ENCODE peak calls at places on chromosomes 13 and 19, in five cellular contexts. One of them, this sample, is unnamed.

GRCh38 chr19:4366666-4367335 is 23.4 kb downstream of the MPND start:
- DNase-seq in HepG2: no peak
- DNase-seq in A549: no peak
- DNase-seq in H1: no peak
- DNase-seq in GM12878: no peak
- DNase-seq in this sample: no peak

GRCh38 chr19:10724573-10725071 is 6.7 kb downstream of the DNM2 start:
- DNase-seq in GM12878: no peak
- DNase-seq in H1: no peak
- DNase-seq in A549: no peak
- DNase-seq in HepG2: no peak
- DNase-seq in this sample: no peak

GRCh38 chr13:27839809-27840467 is 47.7 kb downstream of the GSX1 start:
- DNase-seq in H1: no peak
- DNase-seq in A549: peak; percentile 12
- DNase-seq in GM12878: no peak
- DNase-seq in HepG2: no peak
- DNase-seq in this sample: no peak

GRCh38 chr19:23071087-23071511 is 45.7 kb upstream of the ZNF730 start:
- DNase-seq in HepG2: no peak
- DNase-seq in GM12878: no peak
- DNase-seq in A549: no peak
- DNase-seq in H1: no peak
- DNase-seq in this sample: peak; percentile 9

GRCh38 chr13:75798353-75799245 is 162.5 kb downstream of the LMO7 start:
- DNase-seq in H1: no peak
- DNase-seq in GM12878: no peak
- DNase-seq in HepG2: no peak
- DNase-seq in A549: no peak
- DNase-seq in this sample: no peak

GRCh38 chr13:45007823-45008222 is 18.5 kb downstream of the GPALPP1 start:
- DNase-seq in H1: no peak
- DNase-seq in HepG2: no peak
- DNase-seq in GM12878: no peak
- DNase-seq in A549: no peak
- DNase-seq in this sample: no peak

GRCh38 chr13:95784891-95785290 is 108.0 kb downstream of the DNAJC3 start:
- DNase-seq in HepG2: no peak
- DNase-seq in GM12878: no peak
- DNase-seq in A549: no peak
- DNase-seq in H1: no peak
- DNase-seq in this sample: no peak

GRCh38 chr13:35347679-35348205 is 128.7 kb downstream of the MAB21L1 start:
- DNase-seq in H1: no peak
- DNase-seq in HepG2: no peak
- DNase-seq in A549: no peak
- DNase-seq in GM12878: no peak
- DNase-seq in this sample: no peak

GRCh38 chr13:97544041-97544765 is 110.2 kb downstream of the RAP2A start:
- DNase-seq in H1: no peak
- DNase-seq in HepG2: no peak
- DNase-seq in GM12878: no peak
- DNase-seq in A549: no peak
- DNase-seq in this sample: no peak

GRCh38 chr13:84590663-84591062 is 708.4 kb upstream of the SLITRK1 start:
- DNase-seq in A549: no peak
- DNase-seq in GM12878: no peak
- DNase-seq in HepG2: no peak
- DNase-seq in H1: no peak
- DNase-seq in this sample: no peak

GRCh38 chr13:19781526-19781925 is 1.2 kb downstream of the PSPC1 start:
- DNase-seq in GM12878: no peak
- DNase-seq in H1: no peak
- DNase-seq in A549: no peak
- DNase-seq in HepG2: no peak
- DNase-seq in this sample: no peak

DNA sequence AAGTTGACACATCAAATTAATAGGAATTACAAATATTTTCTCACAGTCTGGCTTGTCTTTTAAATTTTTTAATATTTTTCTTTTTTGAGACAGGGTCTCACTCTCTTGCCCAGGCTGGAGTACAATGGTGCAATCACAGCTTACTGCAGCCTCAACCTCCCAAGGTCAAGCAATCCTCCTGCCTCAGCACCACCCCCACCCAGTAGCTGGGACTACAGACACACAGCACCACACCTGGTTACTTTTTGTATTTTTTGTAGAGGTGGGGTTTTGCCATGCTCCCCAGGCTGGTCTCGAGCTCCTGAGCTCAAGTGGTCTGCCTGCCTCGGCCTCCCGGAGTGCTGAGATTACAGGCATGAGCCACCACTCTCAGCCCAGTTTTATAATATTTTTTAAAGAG is 72.0 kb downstream of the SPATA13 start:
- DNase-seq in H1: no peak
- DNase-seq in HepG2: no peak
- DNase-seq in GM12878: no peak
- DNase-seq in A549: no peak
- DNase-seq in this sample: no peak
- TF ChIP-seq KDM1A in H1: no peak
- TF ChIP-seq KDM1A in HepG2: no peak
- TF ChIP-seq KDM1A in GM12878: no peak
- TF ChIP-seq KDM1A in A549: no peak
- TF ChIP-seq KDM1A in this sample: no peak

GRCh38 chr13:50729177-50729576 is 114.3 kb downstream of the DLEU7 start:
- DNase-seq in HepG2: no peak
- DNase-seq in A549: no peak
- DNase-seq in H1: no peak
- DNase-seq in GM12878: no peak
- DNase-seq in this sample: no peak

GRCh38 chr13:50733392-50733791 is 110.1 kb downstream of the DLEU7 start:
- DNase-seq in H1: no peak
- DNase-seq in GM12878: no peak
- DNase-seq in HepG2: no peak
- DNase-seq in A549: no peak
- DNase-seq in this sample: no peak

GRCh38 chr13:50732712-50733111 is 110.8 kb downstream of the DLEU7 start:
- DNase-seq in A549: no peak
- DNase-seq in HepG2: no peak
- DNase-seq in GM12878: no peak
- DNase-seq in H1: no peak
- DNase-seq in this sample: no peak

GRCh38 chr13:50730496-50731171 is 112.9 kb downstream of the DLEU7 start:
- DNase-seq in HepG2: no peak
- DNase-seq in H1: no peak
- DNase-seq in GM12878: no peak
- DNase-seq in A549: no peak
- DNase-seq in this sample: no peak

GRCh38 chr13:50731400-50731799 is 112.1 kb downstream of the DLEU7 start:
- DNase-seq in GM12878: peak; percentile 8
- DNase-seq in H1: no peak
- DNase-seq in A549: no peak
- DNase-seq in HepG2: no peak
- DNase-seq in this sample: no peak
- TF ChIP-seq KDM1A in GM12878: no peak
- TF ChIP-seq KDM1A in H1: no peak
- TF ChIP-seq KDM1A in A549: no peak
- TF ChIP-seq KDM1A in HepG2: no peak
- TF ChIP-seq KDM1A in this sample: no peak

GRCh38 chr13:60351816-60352215 is 45.2 kb upstream of the TDRD3 start:
- DNase-seq in HepG2: no peak
- DNase-seq in H1: no peak
- DNase-seq in GM12878: no peak
- DNase-seq in A549: no peak
- DNase-seq in this sample: no peak
- TF ChIP-seq KDM1A in HepG2: no peak
- TF ChIP-seq KDM1A in H1: no peak
- TF ChIP-seq KDM1A in GM12878: no peak
- TF ChIP-seq KDM1A in A549: no peak
- TF ChIP-seq KDM1A in this sample: no peak

DNA sequence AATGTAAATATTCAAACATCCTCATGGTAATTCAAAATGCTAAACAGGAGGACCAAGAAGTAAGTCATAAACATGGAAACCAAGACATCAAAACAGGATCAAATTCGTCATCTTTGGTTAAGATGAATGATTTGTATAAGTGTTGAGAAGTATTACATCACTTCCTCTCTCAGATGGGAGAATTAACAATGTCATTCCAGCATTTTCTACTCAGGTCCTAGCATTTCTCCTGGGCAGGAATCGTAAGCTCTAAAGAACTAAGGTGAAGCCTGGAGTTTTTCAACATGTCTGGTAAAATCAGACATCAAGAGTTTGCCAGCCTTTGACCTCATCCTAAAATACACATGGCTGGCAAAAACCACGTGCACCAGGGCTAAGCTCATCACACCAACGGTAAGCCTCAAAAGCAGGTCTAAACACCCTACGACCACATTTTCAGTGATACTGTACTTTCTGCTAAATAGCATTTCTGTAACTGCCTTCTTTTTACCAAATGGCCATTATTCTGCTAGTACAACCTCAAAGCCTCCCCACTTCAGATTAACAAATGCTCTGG is 24.8 kb downstream of the RANBP3 start:
- DNase-seq in HepG2: no peak
- DNase-seq in H1: no peak
- DNase-seq in GM12878: no peak
- DNase-seq in A549: no peak
- DNase-seq in this sample: no peak
- TF ChIP-seq KDM1A in HepG2: no peak
- TF ChIP-seq KDM1A in H1: no peak
- TF ChIP-seq KDM1A in GM12878: no peak
- TF ChIP-seq KDM1A in A549: no peak
- TF ChIP-seq KDM1A in this sample: no peak

GRCh38 chr13:112756967-112757758 is 67.3 kb downstream of the ATP11A start:
- DNase-seq in GM12878: no peak
- DNase-seq in H1: no peak
- DNase-seq in A549: no peak
- DNase-seq in HepG2: peak; percentile 99
- DNase-seq in this sample: no peak
- TF ChIP-seq KDM1A in GM12878: no peak
- TF ChIP-seq KDM1A in H1: no peak
- TF ChIP-seq KDM1A in A549: no peak
- TF ChIP-seq KDM1A in HepG2: no peak
- TF ChIP-seq KDM1A in this sample: no peak

GRCh38 chr13:40922437-40923040 is 96.6 kb downstream of the ELF1 start:
- DNase-seq in H1: no peak
- DNase-seq in A549: no peak
- DNase-seq in HepG2: peak; percentile 10
- DNase-seq in GM12878: no peak
- DNase-seq in this sample: no peak
- TF ChIP-seq KDM1A in H1: no peak
- TF ChIP-seq KDM1A in A549: no peak
- TF ChIP-seq KDM1A in HepG2: no peak
- TF ChIP-seq KDM1A in GM12878: no peak
- TF ChIP-seq KDM1A in this sample: no peak

GRCh38 chr19:46159418-46159817 is 11.4 kb downstream of the IGFL2 start:
- DNase-seq in H1: no peak
- DNase-seq in GM12878: no peak
- DNase-seq in HepG2: no peak
- DNase-seq in A549: no peak
- DNase-seq in this sample: no peak
- TF ChIP-seq KDM1A in H1: no peak
- TF ChIP-seq KDM1A in GM12878: no peak
- TF ChIP-seq KDM1A in HepG2: no peak
- TF ChIP-seq KDM1A in A549: no peak
- TF ChIP-seq KDM1A in this sample: no peak